ENCODE peak calls at places on chromosomes 6 and 20, in seven cellular contexts. One of them, this sample, is unnamed. For H4K20me1, the result is how much of the 10 kb centered on the place peaks cover.

GRCh38 chr6:36598326-36598725 is 4.2 kb downstream of the SRSF3 start:
- DNase-seq in keratinocyte: no peak
- DNase-seq in mammary epithelial cell: no peak
- DNase-seq in MM.1S: no peak
- DNase-seq in PC-3: no peak
- DNase-seq in fibroblast of lung: no peak
- DNase-seq in H1: no peak
- DNase-seq in this sample: no peak

GRCh38 chr20:45911486-45912343 is at the start of gene PLTP:
- DNase-seq in MM.1S: no peak
- DNase-seq in PC-3: peak
- DNase-seq in H1: no peak
- DNase-seq in keratinocyte: no peak
- DNase-seq in fibroblast of lung: peak
- DNase-seq in mammary epithelial cell: no peak
- DNase-seq in this sample: peak

GRCh38 chr6:149328083-149328482 is 10.6 kb downstream of the TAB2 start:
- DNase-seq in keratinocyte: no peak
- DNase-seq in MM.1S: no peak
- DNase-seq in H1: no peak
- DNase-seq in PC-3: no peak
- DNase-seq in mammary epithelial cell: no peak
- DNase-seq in fibroblast of lung: no peak
- DNase-seq in this sample: no peak

GRCh38 chr6:109918227-109918626 is 59.9 kb upstream of the GPR6 start:
- DNase-seq in MM.1S: no peak
- DNase-seq in fibroblast of lung: no peak
- DNase-seq in H1: no peak
- DNase-seq in mammary epithelial cell: no peak
- DNase-seq in keratinocyte: no peak
- DNase-seq in PC-3: no peak
- DNase-seq in this sample: no peak

GRCh38 chr6:165219629-165220028 is 89.8 kb downstream of the C6orf118 start:
- DNase-seq in mammary epithelial cell: no peak
- DNase-seq in fibroblast of lung: no peak
- DNase-seq in PC-3: no peak
- DNase-seq in MM.1S: no peak
- DNase-seq in keratinocyte: no peak
- DNase-seq in H1: no peak
- DNase-seq in this sample: no peak

GRCh38 chr6:115058414-115059211 is 715.8 kb upstream of the HS3ST5 start:
- DNase-seq in PC-3: no peak
- DNase-seq in keratinocyte: no peak
- DNase-seq in fibroblast of lung: no peak
- DNase-seq in mammary epithelial cell: no peak
- DNase-seq in H1: no peak
- DNase-seq in MM.1S: peak
- DNase-seq in this sample: no peak

GRCh38 chr6:150016324-150017185 is 8.8 kb downstream of the RAET1L start:
- DNase-seq in MM.1S: peak
- DNase-seq in PC-3: peak
- DNase-seq in mammary epithelial cell: peak
- DNase-seq in H1: no peak
- DNase-seq in keratinocyte: peak
- DNase-seq in fibroblast of lung: peak
- DNase-seq in this sample: peak

GRCh38 chr6:147194652-147195403 is 9.4 kb upstream of the STXBP5 start:
- DNase-seq in MM.1S: no peak
- DNase-seq in keratinocyte: no peak
- DNase-seq in H1: no peak
- DNase-seq in mammary epithelial cell: peak
- DNase-seq in fibroblast of lung: peak
- DNase-seq in PC-3: peak
- DNase-seq in this sample: no peak

GRCh38 chr20:48823960-48824497 is 3.8 kb downstream of the PREX1 start:
- DNase-seq in fibroblast of lung: peak
- DNase-seq in mammary epithelial cell: peak
- DNase-seq in PC-3: peak
- DNase-seq in H1: no peak
- DNase-seq in keratinocyte: no peak
- DNase-seq in MM.1S: no peak
- DNase-seq in this sample: no peak

GRCh38 chr20:8855315-8855714 is 213.6 kb upstream of the PLCB4 start:
- DNase-seq in mammary epithelial cell: no peak
- DNase-seq in PC-3: peak
- DNase-seq in H1: no peak
- DNase-seq in MM.1S: no peak
- DNase-seq in fibroblast of lung: peak
- DNase-seq in keratinocyte: no peak
- DNase-seq in this sample: no peak

GRCh38 chr6:133568970-133569889 is 319.7 kb upstream of the TCF21 start:
- DNase-seq in fibroblast of lung: peak
- DNase-seq in MM.1S: peak
- DNase-seq in H1: no peak
- DNase-seq in PC-3: peak
- DNase-seq in keratinocyte: peak
- DNase-seq in mammary epithelial cell: peak
- DNase-seq in this sample: peak

GRCh38 chr6:28867078-28867414 is 56.7 kb downstream of the TRIM27 start:
- DNase-seq in PC-3: no peak
- DNase-seq in keratinocyte: no peak
- DNase-seq in mammary epithelial cell: no peak
- DNase-seq in fibroblast of lung: peak
- DNase-seq in H1: no peak
- DNase-seq in MM.1S: no peak
- DNase-seq in this sample: peak

GRCh38 chr6:106966229-106966628 is 8.3 kb downstream of the CD24 start:
- DNase-seq in H1: no peak
- DNase-seq in fibroblast of lung: no peak
- DNase-seq in keratinocyte: no peak
- DNase-seq in mammary epithelial cell: peak
- DNase-seq in MM.1S: no peak
- DNase-seq in PC-3: no peak
- DNase-seq in this sample: no peak

GRCh38 chr6:33277663-33278391 is 904 bp downstream of the B3GALT4 start:
- DNase-seq in MM.1S: no peak
- DNase-seq in mammary epithelial cell: no peak
- DNase-seq in keratinocyte: no peak
- DNase-seq in H1: no peak
- DNase-seq in fibroblast of lung: peak
- DNase-seq in PC-3: no peak
- DNase-seq in this sample: peak

GRCh38 chr6:145427232-145427631 is 308.1 kb downstream of the EPM2A start:
- DNase-seq in MM.1S: no peak
- DNase-seq in PC-3: no peak
- DNase-seq in fibroblast of lung: no peak
- DNase-seq in H1: no peak
- DNase-seq in keratinocyte: no peak
- DNase-seq in mammary epithelial cell: no peak
- DNase-seq in this sample: no peak

GRCh38 chr6:41013473-41014153 is 25.4 kb downstream of the UNC5CL start:
- DNase-seq in H1: no peak
- DNase-seq in PC-3: no peak
- DNase-seq in mammary epithelial cell: no peak
- DNase-seq in keratinocyte: no peak
- DNase-seq in fibroblast of lung: no peak
- DNase-seq in MM.1S: no peak
- DNase-seq in this sample: no peak

GRCh38 chr6:7146079-7146828 is 38.5 kb downstream of the RREB1 start:
- DNase-seq in MM.1S: peak
- DNase-seq in keratinocyte: no peak
- DNase-seq in PC-3: peak
- DNase-seq in fibroblast of lung: peak
- DNase-seq in mammary epithelial cell: peak
- DNase-seq in H1: no peak
- DNase-seq in this sample: no peak

GRCh38 chr6:116278478-116278822 is 1.3 kb downstream of the TSPYL1 start:
- DNase-seq in mammary epithelial cell: no peak
- DNase-seq in H1: no peak
- DNase-seq in keratinocyte: no peak
- DNase-seq in MM.1S: no peak
- DNase-seq in fibroblast of lung: no peak
- DNase-seq in PC-3: no peak
- DNase-seq in this sample: no peak

GRCh38 chr6:33481192-33481591 is 26.8 kb downstream of the ZBTB9 start:
- DNase-seq in mammary epithelial cell: no peak
- DNase-seq in keratinocyte: no peak
- DNase-seq in MM.1S: no peak
- DNase-seq in H1: no peak
- DNase-seq in PC-3: peak
- DNase-seq in fibroblast of lung: no peak
- DNase-seq in this sample: no peak

GRCh38 chr20:48398506-48399449 is 429.0 kb downstream of the PREX1 start:
- DNase-seq in keratinocyte: no peak
- DNase-seq in PC-3: no peak
- DNase-seq in fibroblast of lung: peak
- DNase-seq in H1: no peak
- DNase-seq in mammary epithelial cell: no peak
- DNase-seq in MM.1S: no peak
- DNase-seq in this sample: peak

GRCh38 chr6:75602164-75602896 is 650 bp downstream of the SENP6 start:
- DNase-seq in mammary epithelial cell: peak
- DNase-seq in fibroblast of lung: peak
- DNase-seq in keratinocyte: no peak
- DNase-seq in MM.1S: peak
- DNase-seq in H1: no peak
- DNase-seq in PC-3: no peak
- DNase-seq in this sample: peak

DNA sequence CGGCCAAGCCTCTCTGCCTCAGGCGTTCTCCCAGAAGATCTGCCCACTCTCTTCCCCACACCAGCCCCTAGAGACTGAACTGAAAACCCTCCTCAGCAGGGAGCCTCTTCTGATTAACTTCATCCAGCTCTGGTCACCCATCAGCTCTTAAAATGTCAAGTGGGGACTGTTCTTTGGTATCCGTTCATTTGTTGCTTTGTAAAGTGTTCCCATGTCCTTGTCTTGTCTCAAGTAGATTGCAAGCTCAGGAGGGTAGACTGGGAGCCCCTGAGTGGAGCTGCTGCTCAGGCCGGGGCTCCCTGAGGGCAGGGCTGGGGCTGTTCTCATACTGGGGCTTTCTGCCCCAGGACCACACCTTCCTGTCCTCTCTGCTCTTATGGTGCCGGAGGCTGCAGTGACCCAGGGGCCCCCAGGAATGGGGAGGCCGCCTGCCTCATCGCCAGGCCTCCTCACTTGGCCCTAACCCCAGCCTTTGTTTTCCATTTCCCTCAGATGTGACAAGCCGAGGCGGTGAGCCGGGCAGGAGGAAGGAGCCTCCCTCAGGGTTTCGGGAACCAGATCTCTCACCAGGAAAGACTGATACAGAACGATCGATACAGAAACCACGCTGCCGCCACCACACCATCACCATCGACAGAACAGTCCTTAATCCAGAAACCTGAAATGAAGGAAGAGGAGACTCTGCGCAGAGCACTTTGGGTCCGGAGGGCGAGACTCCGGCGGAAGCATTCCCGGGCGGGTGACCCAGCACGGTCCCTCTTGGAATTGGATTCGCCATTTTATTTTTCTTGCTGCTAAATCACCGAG is 14.2 kb downstream of the VEGFA start:
- DNase-seq in fibroblast of lung: no peak
- DNase-seq in mammary epithelial cell: no peak
- DNase-seq in keratinocyte: no peak
- DNase-seq in H1: no peak
- DNase-seq in PC-3: no peak
- DNase-seq in MM.1S: no peak
- DNase-seq in this sample: no peak
- H4K20me1 ChIP-seq in fibroblast of lung: under half
- H4K20me1 ChIP-seq in mammary epithelial cell: under half
- H4K20me1 ChIP-seq in keratinocyte: under half
- H4K20me1 ChIP-seq in H1: under half
- H4K20me1 ChIP-seq in PC-3: under half
- H4K20me1 ChIP-seq in MM.1S: under half
- H4K20me1 ChIP-seq in this sample: under half

DNA sequence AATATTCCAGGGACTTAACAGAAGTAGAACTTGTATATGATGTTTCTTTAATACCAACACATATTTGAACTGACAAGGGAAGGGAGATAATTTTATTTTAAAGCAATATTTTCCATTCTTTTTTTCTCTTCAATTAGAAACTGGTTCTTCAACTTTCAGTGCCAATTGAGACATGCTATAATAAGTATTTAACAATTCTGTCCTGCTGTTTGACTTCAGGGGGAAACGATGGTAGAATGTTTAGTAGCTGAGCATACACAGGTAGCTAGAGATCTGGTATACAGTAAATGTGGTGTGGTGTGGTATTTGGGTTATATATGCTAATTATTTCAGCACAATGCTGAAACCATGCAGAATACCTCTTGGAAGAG is 156.9 kb downstream of the ARID1B start:
- DNase-seq in fibroblast of lung: no peak
- DNase-seq in mammary epithelial cell: peak
- DNase-seq in PC-3: peak
- DNase-seq in H1: no peak
- DNase-seq in keratinocyte: no peak
- DNase-seq in MM.1S: no peak
- DNase-seq in this sample: no peak
- H3K4me3 ChIP-seq in fibroblast of lung: no peak
- H3K4me3 ChIP-seq in mammary epithelial cell: no peak
- H3K4me3 ChIP-seq in PC-3: no peak
- H3K4me3 ChIP-seq in H1: no peak
- H3K4me3 ChIP-seq in keratinocyte: no peak
- H3K4me3 ChIP-seq in MM.1S: no peak
- H3K4me3 ChIP-seq in this sample: peak

DNA sequence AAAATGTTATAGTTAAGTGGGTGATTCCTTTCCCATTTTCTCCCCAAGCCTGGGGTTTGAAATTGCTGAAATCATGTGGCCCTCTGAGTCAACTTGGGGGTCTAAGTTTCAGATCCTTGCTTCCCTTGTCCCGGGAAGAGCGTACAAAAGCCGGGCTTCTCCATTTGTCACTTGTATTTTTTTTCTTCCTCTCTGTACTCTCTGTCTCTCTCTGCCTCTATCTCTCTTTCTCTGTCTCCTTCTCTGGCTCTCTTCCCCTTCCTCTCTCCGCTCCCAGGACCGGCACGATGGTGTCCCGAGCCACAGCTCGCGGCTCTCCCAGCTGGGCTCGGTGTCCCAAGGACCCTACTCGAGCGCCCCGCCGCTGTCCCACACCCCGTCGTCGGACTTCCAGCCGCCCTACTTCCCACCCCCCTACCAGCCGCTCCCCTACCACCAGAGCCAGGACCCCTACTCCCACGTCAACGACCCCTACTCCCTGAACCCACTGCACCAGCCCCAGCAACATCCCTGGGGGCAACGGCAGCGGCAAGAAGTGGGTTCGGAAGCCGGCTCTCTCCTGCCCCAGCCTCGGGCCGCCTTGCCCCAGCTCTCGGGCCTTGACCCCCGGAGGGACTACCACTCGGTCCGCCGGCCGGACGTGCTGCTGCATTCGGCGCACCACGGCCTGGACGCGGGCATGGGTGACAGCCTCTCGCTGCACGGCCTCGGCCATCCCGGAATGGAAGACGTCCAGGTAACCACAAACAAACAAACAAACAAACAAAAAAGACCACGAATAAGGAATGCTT is 4.7 kb downstream of the TFAP2B start:
- DNase-seq in fibroblast of lung: no peak
- DNase-seq in keratinocyte: no peak
- DNase-seq in H1: no peak
- DNase-seq in MM.1S: no peak
- DNase-seq in mammary epithelial cell: no peak
- DNase-seq in PC-3: no peak
- DNase-seq in this sample: no peak
- TF ChIP-seq EZH2 in fibroblast of lung: no peak
- TF ChIP-seq EZH2 in keratinocyte: no peak
- TF ChIP-seq EZH2 in H1: peak
- TF ChIP-seq EZH2 in MM.1S: no peak
- TF ChIP-seq EZH2 in mammary epithelial cell: peak
- TF ChIP-seq EZH2 in PC-3: no peak
- TF ChIP-seq EZH2 in this sample: peak

GRCh38 chr6:37915463-37915862 is 95.9 kb downstream of the ZFAND3 start:
- DNase-seq in keratinocyte: no peak
- DNase-seq in mammary epithelial cell: no peak
- DNase-seq in fibroblast of lung: no peak
- DNase-seq in H1: no peak
- DNase-seq in MM.1S: no peak
- DNase-seq in PC-3: no peak
- DNase-seq in this sample: no peak
- H4K20me1 ChIP-seq in keratinocyte: under half
- H4K20me1 ChIP-seq in mammary epithelial cell: under half
- H4K20me1 ChIP-seq in fibroblast of lung: under half
- H4K20me1 ChIP-seq in H1: under half
- H4K20me1 ChIP-seq in MM.1S: under half
- H4K20me1 ChIP-seq in PC-3: under half
- H4K20me1 ChIP-seq in this sample: under half

This sample was measured in neural progenitor cell.